ENCODE peak calls at places on chromosome 7, in eight cellular contexts. K is posterior vena cava; L is left ventricle myocardium inferior; B is C1 segment of cervical spinal cord; V is stimulated activated CD8-positive, alpha-beta memory T cell treated with anti-CD3 and anti-CD28 coated beads, Interleukin-7, amount 100 ng/mL, for 24 hours; H is A172; G is iris pigment epithelial cell; E is cardiac muscle cell. P is an unnamed sample.

GRCh38 chr7:5470167-5470532 is 46.5 kb upstream of the TNRC18 start:
- DNase-seq in H (no peak), K (no peak), L (no peak), B (no peak), E (no peak), V (no peak), G (no peak), P (peak)

GRCh38 chr7:5439572-5440496 is 16.2 kb upstream of the TNRC18 start:
- DNase-seq in H (no peak), G (no peak), V (no peak), B (no peak), E (no peak), L (no peak), K (no peak), P (no peak)

GRCh38 chr7:65438593-65438992 is 64.9 kb downstream of the ZNF92 start:
- DNase-seq in V (no peak), B (no peak), L (no peak), K (no peak), H (peak), G (peak), E (no peak), P (no peak)

GRCh38 chr7:24831240-24831639 is 74.0 kb upstream of the GSDME start:
- DNase-seq in V (no peak), G (peak), E (no peak), K (no peak), B (no peak), L (no peak), H (peak), P (no peak)

GRCh38 chr7:84675633-84676034 is 481.0 kb upstream of the SEMA3A start:
- DNase-seq in E (no peak), V (no peak), L (no peak), K (no peak), B (no peak), G (no peak), H (peak), P (no peak)

GRCh38 chr7:42911482-42912447 is at the start of gene C7orf25:
- DNase-seq in K (peak), E (peak), H (peak), V (peak), L (peak), G (peak), B (peak), P (peak)

GRCh38 chr7:50994753-50995319 is 212.1 kb upstream of the GRB10 start:
- DNase-seq in H (no peak), V (no peak), K (no peak), E (no peak), B (no peak), L (no peak), G (no peak), P (no peak)

GRCh38 chr7:115475206-115475605 is 553.3 kb downstream of the MDFIC start:
- DNase-seq in L (no peak), E (no peak), B (no peak), G (no peak), H (no peak), V (no peak), K (no peak), P (no peak)

GRCh38 chr7:23431596-23432284 is 38.6 kb downstream of the IGF2BP3 start:
- DNase-seq in K (no peak), E (no peak), G (no peak), B (no peak), H (no peak), V (no peak), L (no peak), P (no peak)

GRCh38 chr7:132206594-132206993 is 369.7 kb downstream of the PLXNA4 start:
- DNase-seq in K (peak), H (no peak), V (no peak), B (no peak), G (no peak), E (peak), L (no peak), P (no peak)

GRCh38 chr7:12855036-12855435 is 167.6 kb downstream of the ARL4A start:
- DNase-seq in V (no peak), B (no peak), H (no peak), K (no peak), G (no peak), L (no peak), E (no peak), P (no peak)

GRCh38 chr7:45229130-45229920 is 71.7 kb downstream of the RAMP3 start:
- DNase-seq in L (no peak), G (no peak), H (no peak), K (no peak), V (no peak), E (no peak), B (no peak), P (no peak)

GRCh38 chr7:117110480-117111315 is 157.4 kb downstream of the ST7 start:
- DNase-seq in L (no peak), K (no peak), B (no peak), E (no peak), H (no peak), G (no peak), V (no peak), P (peak)

GRCh38 chr7:64206903-64207302 is at the start of gene ZNF735:
- DNase-seq in V (no peak), K (no peak), E (no peak), B (no peak), L (no peak), G (no peak), H (no peak), P (no peak)

GRCh38 chr7:140810830-140811556 is 113.7 kb downstream of the BRAF start:
- DNase-seq in V (peak), G (peak), E (peak), H (peak), L (no peak), K (no peak), B (peak), P (peak)

GRCh38 chr7:113086431-113086888 is at the start of gene GPR85:
- DNase-seq in B (no peak), K (peak), L (peak), H (peak), E (peak), G (peak), V (peak), P (peak)

GRCh38 chr7:55484834-55485233 is 87.5 kb downstream of the VOPP1 start:
- DNase-seq in V (no peak), H (no peak), L (no peak), E (no peak), B (no peak), G (no peak), K (no peak), P (no peak)

GRCh38 chr7:151261534-151261933 is 13.0 kb upstream of the SMARCD3 start:
- DNase-seq in L (no peak), K (peak), G (no peak), V (no peak), H (no peak), E (no peak), B (no peak), P (no peak)

GRCh38 chr7:32518534-32519140 is 23.3 kb downstream of the AVL9 start:
- DNase-seq in B (no peak), H (peak), V (no peak), L (no peak), K (no peak), E (peak), G (peak), P (peak)

GRCh38 chr7:132395375-132395774 is 180.9 kb downstream of the PLXNA4 start:
- DNase-seq in G (no peak), E (no peak), H (no peak), K (peak), L (no peak), B (no peak), V (no peak), P (no peak)

GRCh38 chr7:137689761-137690160 is 157.0 kb downstream of the DGKI start:
- DNase-seq in G (no peak), L (no peak), V (no peak), H (no peak), B (no peak), K (no peak), E (no peak), P (no peak)

GRCh38 chr7:129168219-129168991 is 20.0 kb upstream of the SMO start:
- DNase-seq in E (peak), K (no peak), L (no peak), B (no peak), V (no peak), G (no peak), H (no peak), P (peak)

GRCh38 chr7:19327011-19327410 is 181.8 kb upstream of the FERD3L start:
- DNase-seq in V (no peak), L (no peak), E (no peak), H (peak), B (no peak), K (no peak), G (peak), P (no peak)

GRCh38 chr7:114345494-114345893 is 69.1 kb upstream of the FOXP2 start:
- DNase-seq in B (no peak), V (no peak), G (peak), K (no peak), H (peak), E (no peak), L (no peak), P (no peak)

GRCh38 chr7:131383417-131383816 is 55.7 kb downstream of the MKLN1 start:
- DNase-seq in B (no peak), E (no peak), K (no peak), G (peak), V (no peak), H (peak), L (no peak), P (no peak)

GRCh38 chr7:95893484-95893883 is 121.1 kb downstream of the DYNC1I1 start:
- DNase-seq in K (no peak), V (no peak), L (no peak), E (no peak), B (no peak), G (no peak), H (no peak), P (no peak)

GRCh38 chr7:99014113-99014985 is 129.6 kb downstream of the SMURF1 start:
- DNase-seq in G (no peak), L (no peak), E (no peak), V (no peak), K (no peak), H (no peak), B (no peak), P (no peak)

GRCh38 chr7:129370812-129371211 is 63.4 kb upstream of the STRIP2 start:
- DNase-seq in L (no peak), G (no peak), E (no peak), V (no peak), H (no peak), K (no peak), B (no peak), P (peak)

GRCh38 chr7:90736968-90737939 is 141.1 kb downstream of the CDK14 start:
- DNase-seq in L (no peak), E (no peak), H (no peak), V (no peak), K (no peak), G (no peak), B (no peak), P (no peak)

GRCh38 chr7:119438315-119438714 is 834.7 kb upstream of the KCND2 start:
- DNase-seq in V (no peak), G (no peak), K (no peak), H (no peak), B (no peak), L (no peak), E (no peak), P (no peak)

GRCh38 chr7:82057476-82057875 is 287.6 kb upstream of the HGF start:
- DNase-seq in E (no peak), G (no peak), H (no peak), L (no peak), B (no peak), V (no peak), K (no peak), P (no peak)

GRCh38 chr7:78510580-78511188 is 712.1 kb downstream of the PHTF2 start:
- DNase-seq in H (peak), K (no peak), E (peak), B (no peak), L (no peak), G (peak), V (no peak), P (no peak)

GRCh38 chr7:102472126-102473041 is 6.3 kb downstream of the POLR2J start:
- DNase-seq in E (no peak), B (no peak), G (no peak), L (no peak), H (no peak), V (no peak), K (no peak), P (peak)

GRCh38 chr7:124085168-124085567 is 52.3 kb upstream of the TMEM229A start:
- DNase-seq in V (no peak), H (peak), G (peak), E (no peak), L (no peak), K (no peak), B (peak), P (peak)

GRCh38 chr7:131859162-131859821 is 302.9 kb upstream of the PODXL start:
- DNase-seq in G (peak), E (peak), B (peak), K (peak), H (peak), L (peak), V (peak), P (peak)

GRCh38 chr7:1526271-1526754 is 4.2 kb upstream of the MAFK start:
- DNase-seq in L (no peak), K (no peak), H (peak), E (no peak), B (no peak), V (no peak), G (no peak), P (no peak)

GRCh38 chr7:46169384-46169755 is 248.3 kb upstream of the IGFBP3 start:
- DNase-seq in L (no peak), K (no peak), H (no peak), G (no peak), V (no peak), B (no peak), E (no peak), P (no peak)

GRCh38 chr7:78636727-78637126 is 816.7 kb downstream of the MAGI2 start:
- DNase-seq in V (no peak), K (no peak), L (no peak), E (no peak), H (no peak), B (no peak), G (no peak), P (no peak)

GRCh38 chr7:148607151-148607661 is 16.6 kb downstream of the C7orf33 start:
- DNase-seq in E (no peak), V (no peak), G (no peak), H (no peak), K (no peak), B (no peak), L (no peak), P (no peak)

GRCh38 chr7:92456241-92456640 is 9.0 kb downstream of the GATAD1 start:
- DNase-seq in H (no peak), G (peak), B (no peak), K (no peak), V (no peak), E (no peak), L (no peak), P (no peak)